ENCODE peak calls at places on chromosome 12, in nine cellular contexts. One of them, this sample, is unnamed.

GRCh38 chr12:82413994-82414393 is 55.7 kb downstream of the METTL25 start:
- DNase-seq in uterus: no peak
- DNase-seq in neural progenitor cell: no peak
- DNase-seq in PC-9: no peak
- DNase-seq in astrocyte: no peak
- DNase-seq in heart left ventricle: no peak
- DNase-seq in naive thymus-derived CD4-positive, alpha-beta T cell: no peak
- DNase-seq in CD4-positive, alpha-beta T cell: no peak
- DNase-seq in psoas muscle: no peak
- DNase-seq in this sample: no peak

GRCh38 chr12:52741378-52742195 is 35.6 kb downstream of the KRT76 start:
- DNase-seq in heart left ventricle: no peak
- DNase-seq in PC-9: peak
- DNase-seq in neural progenitor cell: peak
- DNase-seq in naive thymus-derived CD4-positive, alpha-beta T cell: peak
- DNase-seq in uterus: peak
- DNase-seq in CD4-positive, alpha-beta T cell: peak
- DNase-seq in astrocyte: peak
- DNase-seq in psoas muscle: peak
- DNase-seq in this sample: peak

GRCh38 chr12:131867891-131868675 is 26.3 kb upstream of the ULK1 start:
- DNase-seq in psoas muscle: no peak
- DNase-seq in neural progenitor cell: no peak
- DNase-seq in PC-9: no peak
- DNase-seq in astrocyte: peak
- DNase-seq in CD4-positive, alpha-beta T cell: no peak
- DNase-seq in heart left ventricle: no peak
- DNase-seq in naive thymus-derived CD4-positive, alpha-beta T cell: no peak
- DNase-seq in uterus: no peak
- DNase-seq in this sample: no peak

GRCh38 chr12:106774808-106775524 is 484 bp downstream of the RIC8B start:
- DNase-seq in PC-9: no peak
- DNase-seq in CD4-positive, alpha-beta T cell: no peak
- DNase-seq in neural progenitor cell: no peak
- DNase-seq in uterus: no peak
- DNase-seq in astrocyte: no peak
- DNase-seq in psoas muscle: no peak
- DNase-seq in heart left ventricle: no peak
- DNase-seq in naive thymus-derived CD4-positive, alpha-beta T cell: no peak
- DNase-seq in this sample: no peak

GRCh38 chr12:43407816-43408645 is 144.0 kb downstream of the ADAMTS20 start:
- DNase-seq in psoas muscle: no peak
- DNase-seq in heart left ventricle: no peak
- DNase-seq in uterus: no peak
- DNase-seq in astrocyte: peak
- DNase-seq in naive thymus-derived CD4-positive, alpha-beta T cell: no peak
- DNase-seq in CD4-positive, alpha-beta T cell: no peak
- DNase-seq in neural progenitor cell: no peak
- DNase-seq in PC-9: no peak
- DNase-seq in this sample: no peak

GRCh38 chr12:81585787-81586186 is 173.4 kb downstream of the PPFIA2 start:
- DNase-seq in uterus: no peak
- DNase-seq in CD4-positive, alpha-beta T cell: no peak
- DNase-seq in psoas muscle: no peak
- DNase-seq in PC-9: no peak
- DNase-seq in naive thymus-derived CD4-positive, alpha-beta T cell: no peak
- DNase-seq in neural progenitor cell: no peak
- DNase-seq in astrocyte: no peak
- DNase-seq in heart left ventricle: no peak
- DNase-seq in this sample: no peak

GRCh38 chr12:34599530-34600513 is 577.5 kb downstream of the ALG10 start:
- DNase-seq in heart left ventricle: no peak
- DNase-seq in uterus: peak
- DNase-seq in astrocyte: no peak
- DNase-seq in naive thymus-derived CD4-positive, alpha-beta T cell: no peak
- DNase-seq in CD4-positive, alpha-beta T cell: no peak
- DNase-seq in psoas muscle: no peak
- DNase-seq in neural progenitor cell: no peak
- DNase-seq in PC-9: no peak
- DNase-seq in this sample: no peak

GRCh38 chr12:20369164-20370000 is 1.0 kb downstream of the PDE3A start:
- DNase-seq in psoas muscle: peak
- DNase-seq in naive thymus-derived CD4-positive, alpha-beta T cell: no peak
- DNase-seq in PC-9: peak
- DNase-seq in uterus: peak
- DNase-seq in heart left ventricle: peak
- DNase-seq in astrocyte: peak
- DNase-seq in CD4-positive, alpha-beta T cell: no peak
- DNase-seq in neural progenitor cell: peak
- DNase-seq in this sample: peak

GRCh38 chr12:127107744-127108143 is 1159.2 kb upstream of the TMEM132C start:
- DNase-seq in PC-9: peak
- DNase-seq in heart left ventricle: no peak
- DNase-seq in uterus: no peak
- DNase-seq in astrocyte: no peak
- DNase-seq in naive thymus-derived CD4-positive, alpha-beta T cell: no peak
- DNase-seq in CD4-positive, alpha-beta T cell: no peak
- DNase-seq in neural progenitor cell: no peak
- DNase-seq in psoas muscle: no peak
- DNase-seq in this sample: no peak

GRCh38 chr12:88299567-88300101 is 157.5 kb downstream of the TMTC3 start:
- DNase-seq in neural progenitor cell: no peak
- DNase-seq in PC-9: peak
- DNase-seq in astrocyte: peak
- DNase-seq in uterus: no peak
- DNase-seq in naive thymus-derived CD4-positive, alpha-beta T cell: peak
- DNase-seq in CD4-positive, alpha-beta T cell: no peak
- DNase-seq in heart left ventricle: no peak
- DNase-seq in psoas muscle: no peak
- DNase-seq in this sample: no peak
- H3K27ac ChIP-seq in neural progenitor cell: no peak
- H3K27ac ChIP-seq in PC-9: peak
- H3K27ac ChIP-seq in astrocyte: peak
- H3K27ac ChIP-seq in uterus: no peak
- H3K27ac ChIP-seq in naive thymus-derived CD4-positive, alpha-beta T cell: no peak
- H3K27ac ChIP-seq in CD4-positive, alpha-beta T cell: no peak
- H3K27ac ChIP-seq in heart left ventricle: no peak
- H3K27ac ChIP-seq in psoas muscle: no peak
- H3K27ac ChIP-seq in this sample: no peak

DNA sequence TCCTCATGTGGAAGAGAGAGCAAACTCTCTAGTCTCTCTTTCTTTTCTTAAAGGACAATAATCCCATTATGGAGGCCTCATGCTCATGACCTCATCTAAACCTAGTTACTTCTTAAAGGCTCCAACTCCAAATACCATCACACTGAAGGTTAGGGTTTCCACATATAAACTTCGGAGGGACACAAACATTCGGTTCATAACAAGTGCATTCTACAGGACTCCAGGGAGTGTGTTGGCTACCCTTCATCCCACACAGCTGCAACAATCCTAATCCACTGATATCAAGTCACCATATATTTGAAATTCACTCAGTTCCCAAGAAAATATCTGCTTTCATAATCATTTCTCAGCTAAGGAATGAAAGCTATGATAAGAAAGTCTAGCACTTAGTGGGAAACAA is 265.9 kb upstream of the PLEKHG7 start:
- DNase-seq in astrocyte: no peak
- DNase-seq in CD4-positive, alpha-beta T cell: no peak
- DNase-seq in neural progenitor cell: no peak
- DNase-seq in uterus: no peak
- DNase-seq in heart left ventricle: no peak
- DNase-seq in naive thymus-derived CD4-positive, alpha-beta T cell: no peak
- DNase-seq in PC-9: no peak
- DNase-seq in psoas muscle: no peak
- DNase-seq in this sample: no peak
- H3K27ac ChIP-seq in astrocyte: no peak
- H3K27ac ChIP-seq in CD4-positive, alpha-beta T cell: no peak
- H3K27ac ChIP-seq in neural progenitor cell: no peak
- H3K27ac ChIP-seq in uterus: no peak
- H3K27ac ChIP-seq in heart left ventricle: no peak
- H3K27ac ChIP-seq in naive thymus-derived CD4-positive, alpha-beta T cell: no peak
- H3K27ac ChIP-seq in PC-9: no peak
- H3K27ac ChIP-seq in psoas muscle: no peak
- H3K27ac ChIP-seq in this sample: no peak

GRCh38 chr12:6871052-6871957 is 1.8 kb downstream of the SPSB2 start:
- DNase-seq in PC-9: peak
- DNase-seq in astrocyte: no peak
- DNase-seq in heart left ventricle: no peak
- DNase-seq in naive thymus-derived CD4-positive, alpha-beta T cell: peak
- DNase-seq in CD4-positive, alpha-beta T cell: no peak
- DNase-seq in psoas muscle: no peak
- DNase-seq in uterus: no peak
- DNase-seq in neural progenitor cell: peak
- DNase-seq in this sample: peak
- H3K27ac ChIP-seq in PC-9: no peak
- H3K27ac ChIP-seq in astrocyte: no peak
- H3K27ac ChIP-seq in heart left ventricle: no peak
- H3K27ac ChIP-seq in naive thymus-derived CD4-positive, alpha-beta T cell: peak
- H3K27ac ChIP-seq in CD4-positive, alpha-beta T cell: peak
- H3K27ac ChIP-seq in psoas muscle: peak
- H3K27ac ChIP-seq in uterus: peak
- H3K27ac ChIP-seq in neural progenitor cell: no peak
- H3K27ac ChIP-seq in this sample: no peak

DNA sequence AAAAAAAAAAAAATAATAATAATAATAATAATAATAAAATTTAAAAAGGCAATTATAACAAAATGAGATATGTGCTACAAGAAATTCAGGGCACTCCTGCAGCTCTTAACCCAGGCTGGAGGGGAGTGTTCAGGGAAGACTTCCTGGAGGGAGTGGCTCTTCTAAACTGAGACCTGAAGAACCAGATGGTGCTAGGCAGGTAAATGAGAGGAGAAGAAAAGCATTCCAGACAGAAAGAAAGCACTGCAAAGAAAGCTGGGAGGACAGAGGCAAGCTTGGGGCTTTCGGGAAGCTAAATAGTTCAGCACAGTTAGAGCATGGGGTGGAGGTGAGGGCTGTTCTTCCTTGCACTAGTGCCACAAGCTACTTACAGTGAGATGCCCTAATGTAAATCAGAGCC is 9.9 kb upstream of the SRSF9 start:
- DNase-seq in CD4-positive, alpha-beta T cell: no peak
- DNase-seq in heart left ventricle: no peak
- DNase-seq in PC-9: no peak
- DNase-seq in neural progenitor cell: peak
- DNase-seq in astrocyte: no peak
- DNase-seq in uterus: no peak
- DNase-seq in naive thymus-derived CD4-positive, alpha-beta T cell: no peak
- DNase-seq in psoas muscle: no peak
- DNase-seq in this sample: no peak
- H3K27ac ChIP-seq in CD4-positive, alpha-beta T cell: no peak
- H3K27ac ChIP-seq in heart left ventricle: no peak
- H3K27ac ChIP-seq in PC-9: peak
- H3K27ac ChIP-seq in neural progenitor cell: no peak
- H3K27ac ChIP-seq in astrocyte: no peak
- H3K27ac ChIP-seq in uterus: no peak
- H3K27ac ChIP-seq in naive thymus-derived CD4-positive, alpha-beta T cell: no peak
- H3K27ac ChIP-seq in psoas muscle: no peak
- H3K27ac ChIP-seq in this sample: no peak

GRCh38 chr12:123057505-123058265 is 77.2 kb downstream of the ARL6IP4 start:
- DNase-seq in PC-9: peak
- DNase-seq in psoas muscle: no peak
- DNase-seq in heart left ventricle: no peak
- DNase-seq in neural progenitor cell: no peak
- DNase-seq in astrocyte: no peak
- DNase-seq in CD4-positive, alpha-beta T cell: no peak
- DNase-seq in naive thymus-derived CD4-positive, alpha-beta T cell: no peak
- DNase-seq in uterus: no peak
- DNase-seq in this sample: no peak
- H3K27ac ChIP-seq in PC-9: no peak
- H3K27ac ChIP-seq in psoas muscle: no peak
- H3K27ac ChIP-seq in heart left ventricle: no peak
- H3K27ac ChIP-seq in neural progenitor cell: no peak
- H3K27ac ChIP-seq in astrocyte: no peak
- H3K27ac ChIP-seq in CD4-positive, alpha-beta T cell: no peak
- H3K27ac ChIP-seq in naive thymus-derived CD4-positive, alpha-beta T cell: no peak
- H3K27ac ChIP-seq in uterus: no peak
- H3K27ac ChIP-seq in this sample: no peak

GRCh38 chr12:750356-751191 is 1.8 kb upstream of the WNK1 start:
- DNase-seq in astrocyte: no peak
- DNase-seq in neural progenitor cell: peak
- DNase-seq in naive thymus-derived CD4-positive, alpha-beta T cell: no peak
- DNase-seq in uterus: no peak
- DNase-seq in PC-9: no peak
- DNase-seq in psoas muscle: no peak
- DNase-seq in heart left ventricle: no peak
- DNase-seq in CD4-positive, alpha-beta T cell: no peak
- DNase-seq in this sample: no peak
- H3K27ac ChIP-seq in astrocyte: peak
- H3K27ac ChIP-seq in neural progenitor cell: peak
- H3K27ac ChIP-seq in naive thymus-derived CD4-positive, alpha-beta T cell: peak
- H3K27ac ChIP-seq in uterus: peak
- H3K27ac ChIP-seq in PC-9: peak
- H3K27ac ChIP-seq in psoas muscle: peak
- H3K27ac ChIP-seq in heart left ventricle: peak
- H3K27ac ChIP-seq in CD4-positive, alpha-beta T cell: peak
- H3K27ac ChIP-seq in this sample: peak

GRCh38 chr12:49809369-49810158 is 18.6 kb downstream of the NCKAP5L start:
- DNase-seq in psoas muscle: peak
- DNase-seq in PC-9: no peak
- DNase-seq in neural progenitor cell: peak
- DNase-seq in uterus: peak
- DNase-seq in naive thymus-derived CD4-positive, alpha-beta T cell: no peak
- DNase-seq in astrocyte: peak
- DNase-seq in heart left ventricle: no peak
- DNase-seq in CD4-positive, alpha-beta T cell: no peak
- DNase-seq in this sample: no peak

GRCh38 chr12:49808686-49809368 is 19.4 kb downstream of the NCKAP5L start:
- DNase-seq in neural progenitor cell: peak
- DNase-seq in naive thymus-derived CD4-positive, alpha-beta T cell: no peak
- DNase-seq in psoas muscle: peak
- DNase-seq in CD4-positive, alpha-beta T cell: no peak
- DNase-seq in PC-9: no peak
- DNase-seq in astrocyte: peak
- DNase-seq in uterus: peak
- DNase-seq in heart left ventricle: peak
- DNase-seq in this sample: no peak

GRCh38 chr12:49811136-49811535 is 17.1 kb downstream of the NCKAP5L start:
- DNase-seq in heart left ventricle: no peak
- DNase-seq in psoas muscle: no peak
- DNase-seq in uterus: no peak
- DNase-seq in astrocyte: no peak
- DNase-seq in neural progenitor cell: no peak
- DNase-seq in PC-9: no peak
- DNase-seq in CD4-positive, alpha-beta T cell: no peak
- DNase-seq in naive thymus-derived CD4-positive, alpha-beta T cell: no peak
- DNase-seq in this sample: peak

GRCh38 chr12:49811961-49812401 is 16.2 kb downstream of the NCKAP5L start:
- DNase-seq in neural progenitor cell: no peak
- DNase-seq in CD4-positive, alpha-beta T cell: no peak
- DNase-seq in uterus: no peak
- DNase-seq in astrocyte: no peak
- DNase-seq in naive thymus-derived CD4-positive, alpha-beta T cell: no peak
- DNase-seq in heart left ventricle: no peak
- DNase-seq in psoas muscle: no peak
- DNase-seq in PC-9: no peak
- DNase-seq in this sample: no peak

DNA sequence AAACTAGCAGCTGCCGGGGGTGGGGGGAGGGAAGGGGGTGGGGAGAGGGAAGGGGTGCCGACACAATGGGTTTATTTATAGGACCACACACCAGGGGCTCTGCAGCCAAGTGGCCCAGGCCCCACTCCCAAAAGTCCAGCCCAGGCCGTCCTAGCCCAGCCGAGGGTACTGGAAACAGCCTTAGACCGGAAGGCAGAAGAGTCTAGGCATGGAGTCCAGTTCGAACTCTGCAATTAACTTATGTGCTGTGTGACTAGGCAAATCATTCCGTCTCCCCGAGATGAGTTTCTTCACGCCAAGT is 18.1 kb downstream of the NCKAP5L start:
- DNase-seq in neural progenitor cell: no peak
- DNase-seq in psoas muscle: no peak
- DNase-seq in uterus: no peak
- DNase-seq in naive thymus-derived CD4-positive, alpha-beta T cell: no peak
- DNase-seq in heart left ventricle: no peak
- DNase-seq in PC-9: no peak
- DNase-seq in CD4-positive, alpha-beta T cell: no peak
- DNase-seq in astrocyte: no peak
- DNase-seq in this sample: no peak
- H3K27ac ChIP-seq in neural progenitor cell: peak
- H3K27ac ChIP-seq in psoas muscle: peak
- H3K27ac ChIP-seq in uterus: peak
- H3K27ac ChIP-seq in naive thymus-derived CD4-positive, alpha-beta T cell: no peak
- H3K27ac ChIP-seq in heart left ventricle: peak
- H3K27ac ChIP-seq in PC-9: no peak
- H3K27ac ChIP-seq in CD4-positive, alpha-beta T cell: no peak
- H3K27ac ChIP-seq in astrocyte: no peak
- H3K27ac ChIP-seq in this sample: no peak